ENCODE peak calls at places on chromosomes 2 and 18, in four cellular contexts. K is stimulated activated naive CD8-positive, alpha-beta T cell treated with anti-CD3 and anti-CD28 coated beads, Interleukin-15, Interleukin-2, amounts not matched to agents 100 U/mL and 50 U/mL, for 24 hours; V is stimulated activated CD8-positive, alpha-beta memory T cell treated with anti-CD3 and anti-CD28 coated beads, Interleukin-15, amount 100 ng/mL, for 1 hour; G is iris pigment epithelial cell. Q is an unnamed sample.

GRCh38 chr18:54852780-54853675 is 24.8 kb downstream of the RAB27B start:
- DNase-seq in K (no peak), V (no peak), G (peak), Q (no peak)

GRCh38 chr2:38146302-38146916 is 70.5 kb upstream of the CYP1B1 start:
- DNase-seq in K (peak), V (no peak), G (peak), Q (no peak)

GRCh38 chr2:120767486-120768005 is 31.9 kb downstream of the GLI2 start:
- DNase-seq in K (no peak), V (no peak), G (no peak), Q (no peak)

GRCh38 chr2:198077477-198077876 is 273.1 kb downstream of the PLCL1 start:
- DNase-seq in K (no peak), V (no peak), G (no peak), Q (no peak)

GRCh38 chr2:86107031-86107430 is 996 bp downstream of the PTCD3 start:
- DNase-seq in K (no peak), V (no peak), G (peak), Q (no peak)

GRCh38 chr2:237665713-237666143 is 38.3 kb downstream of the LRRFIP1 start:
- DNase-seq in K (no peak), V (no peak), G (no peak), Q (no peak)

GRCh38 chr2:146869328-146869727 is 975.5 kb upstream of the ACVR2A start:
- DNase-seq in K (no peak), V (no peak), G (no peak), Q (no peak)

GRCh38 chr2:148756292-148756975 is 111.9 kb downstream of the EPC2 start:
- DNase-seq in K (no peak), V (no peak), G (peak), Q (no peak)

GRCh38 chr2:79529636-79530035 is 16.8 kb downstream of the CTNNA2 start:
- DNase-seq in K (no peak), V (no peak), G (no peak), Q (no peak)

GRCh38 chr2:163733301-163733938 is 2.4 kb downstream of the FIGN start:
- DNase-seq in K (no peak), V (no peak), G (no peak), Q (no peak)

GRCh38 chr2:109128466-109129355 is at the start of gene SH3RF3:
- DNase-seq in K (peak), V (no peak), G (peak), Q (no peak)

Q was measured in H1.